ENCODE peak calls at places on chromosomes 1 and 21, in four cellular contexts. R is tibial nerve, X is fibroblast of lung, M is right lobe of liver. L is an unnamed sample.
A peak's percentile ranks its signal among the peaks of the same experiment; 100 is the strongest.

GRCh38 chr1:29171521-29171920 is 10.2 kb downstream of the SRSF4 start:
- DNase-seq in X (no peak), M (no peak), R (no peak), L (no peak)

GRCh38 chr1:91846007-91846620 is 39.8 kb downstream of the TGFBR3 start:
- DNase-seq in X (peak; percentile 83), M (peak; percentile 33), R (peak; percentile 47), L (no peak)

GRCh38 chr1:41728403-41729202 is 190.1 kb downstream of the HIVEP3 start:
- DNase-seq in R (no peak), M (no peak), X (no peak), L (no peak)

GRCh38 chr1:23436520-23437354 is 12.2 kb upstream of the TCEA3 start:
- DNase-seq in R (no peak), X (no peak), M (no peak), L (no peak)

GRCh38 chr1:169974067-169974466 is 80.4 kb upstream of the SCYL3 start:
- DNase-seq in M (no peak), R (no peak), X (no peak), L (no peak)

GRCh38 chr1:35795295-35795694 is 12.5 kb upstream of the AGO4 start:
- DNase-seq in X (no peak), M (no peak), R (no peak), L (no peak)

GRCh38 chr1:29408831-29409605 is 172.7 kb downstream of the PTPRU start:
- DNase-seq in M (no peak), R (no peak), X (no peak), L (no peak)

GRCh38 chr1:225845633-225846259 is 35.8 kb downstream of the EPHX1 start:
- DNase-seq in R (peak; percentile 76), X (peak; percentile 88), M (peak; percentile 77), L (no peak)

GRCh38 chr1:11407301-11407994 is 71.5 kb upstream of the DISP3 start:
- DNase-seq in X (no peak), M (no peak), R (no peak), L (no peak)

GRCh38 chr1:30413606-30414005 is 309.8 kb downstream of the MATN1 start:
- DNase-seq in M (no peak), R (peak; percentile 1), X (no peak), L (peak; percentile 26)

GRCh38 chr1:91948097-91948496 is 1.1 kb upstream of the BRDT start:
- DNase-seq in M (no peak), R (no peak), X (no peak), L (no peak)

GRCh38 chr1:115880981-115881672 is 40.2 kb upstream of the NHLH2 start:
- DNase-seq in X (no peak), R (no peak), M (no peak), L (no peak)

GRCh38 chr1:168917309-168917708 is 188.3 kb upstream of the DPT start:
- DNase-seq in M (no peak), X (no peak), R (no peak), L (no peak)

GRCh38 chr1:184025242-184025675 is 12.3 kb downstream of the COLGALT2 start:
- DNase-seq in M (no peak), X (peak; percentile 92), R (no peak), L (no peak)

GRCh38 chr1:3038113-3038551 is 16.9 kb downstream of the ACTRT2 start:
- DNase-seq in R (no peak), X (no peak), M (no peak), L (peak; percentile 37)

GRCh38 chr21:16855164-16855667 is 657.6 kb upstream of the CXADR start:
- DNase-seq in R (no peak), X (no peak), M (no peak), L (no peak)

GRCh38 chr1:234604726-234605492 is 5.1 kb downstream of the IRF2BP2 start:
- DNase-seq in X (peak; percentile 80), M (no peak), R (no peak), L (no peak)

GRCh38 chr1:39562886-39563285 is 13.7 kb downstream of the PABPC4 start:
- DNase-seq in X (no peak), R (no peak), M (no peak), L (no peak)

GRCh38 chr1:176669782-176670181 is 206.8 kb downstream of the PAPPA2 start:
- DNase-seq in R (no peak), M (no peak), X (no peak), L (no peak)

GRCh38 chr1:11376981-11377583 is 101.9 kb upstream of the DISP3 start:
- DNase-seq in M (no peak), R (no peak), X (no peak), L (no peak)

GRCh38 chr21:45074818-45075605 is 632 bp downstream of the ADARB1 start:
- DNase-seq in M (peak; percentile 54), X (no peak), R (no peak), L (no peak)

GRCh38 chr1:205319081-205320018 is 2.2 kb downstream of the NUAK2 start:
- DNase-seq in R (peak; percentile 65), X (peak; percentile 78), M (peak; percentile 77), L (no peak)
- H3K4me3 ChIP-seq in R (no peak overlapping the region), X (peak overlapping the region; percentile 10), M (peak overlapping the region; percentile 57), L (peak overlapping the region; percentile 78)

GRCh38 chr1:151313501-151313900 is 13.7 kb downstream of the PI4KB start:
- DNase-seq in R (no peak), X (peak; percentile 36), M (no peak), L (no peak)

GRCh38 chr1:151312439-151313225 is 14.6 kb downstream of the PI4KB start:
- DNase-seq in X (no peak), R (no peak), M (no peak), L (no peak)

GRCh38 chr1:151311589-151312331 is 15.5 kb downstream of the PI4KB start:
- DNase-seq in M (peak; percentile 74), R (peak; percentile 85), X (peak; percentile 100), L (peak; percentile 98)

GRCh38 chr1:151309851-151310323 is 17.3 kb downstream of the PI4KB start:
- DNase-seq in M (no peak), R (no peak), X (peak; percentile 82), L (no peak)

DNA sequence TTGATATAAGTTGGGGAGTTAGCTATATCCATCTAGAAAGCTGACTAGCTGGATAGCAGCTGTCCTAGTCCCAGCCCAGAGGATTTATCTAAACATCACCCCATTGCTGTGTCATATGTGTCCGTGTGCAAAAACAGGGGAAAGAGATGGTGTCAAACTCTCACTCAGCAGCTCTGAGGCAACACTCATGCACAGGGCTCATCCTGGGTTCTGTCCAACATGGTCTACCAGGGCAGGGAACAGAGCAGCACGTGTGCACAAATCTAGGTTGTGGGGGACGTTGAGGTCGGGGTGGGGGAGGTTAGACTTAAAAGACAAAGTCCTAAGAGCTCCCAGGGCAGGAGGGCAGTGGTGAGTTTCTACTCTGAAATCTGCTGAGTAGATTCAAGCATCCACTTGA is 16.2 kb downstream of the PI4KB start:
- DNase-seq in R (no peak), M (no peak), X (peak; percentile 49), L (no peak)
- H3K4me1 ChIP-seq in R (peaks cover 59% of the 10 kb centered on the region), M (peaks cover 58% of the 10 kb centered on the region), X (peaks cover 49% of the 10 kb centered on the region), L (peaks cover 22% of the 10 kb centered on the region)

GRCh38 chr1:8902765-8903164 is 24.3 kb upstream of the ENO1 start:
- DNase-seq in M (no peak), R (no peak), X (no peak), L (no peak)
- TF ChIP-seq CTCF in M (no peak), R (no peak), X (peak; percentile 7), L (no peak)

GRCh38 chr1:231666957-231667601 is 40.5 kb downstream of the DISC1 start:
- DNase-seq in R (no peak), X (no peak), M (no peak), L (no peak)
- H3K4me3 ChIP-seq in R (no peak overlapping the region), X (no peak overlapping the region), M (no peak overlapping the region), L (no peak overlapping the region)

GRCh38 chr1:15598436-15598835 is 13.6 kb upstream of the AGMAT start:
- DNase-seq in X (no peak), R (no peak), M (no peak), L (no peak)
- H3K4me1 ChIP-seq in X (no peaks in the 10 kb centered on the region), R (no peaks in the 10 kb centered on the region), M (peaks cover 13% of the 10 kb centered on the region), L (peaks cover 11% of the 10 kb centered on the region)

GRCh38 chr1:45491464-45492260 is 699 bp upstream of the TESK2 start:
- DNase-seq in R (no peak), M (no peak), X (no peak), L (no peak)

GRCh38 chr1:45490121-45490622 is 791 bp downstream of the TESK2 start:
- DNase-seq in X (peak; percentile 32), M (no peak), R (peak; percentile 18), L (no peak)

GRCh38 chr1:45488978-45489377 is 2.0 kb downstream of the TESK2 start:
- DNase-seq in R (no peak), M (no peak), X (no peak), L (no peak)

GRCh38 chr1:45492691-45493090 is 1.7 kb upstream of the TESK2 start:
- DNase-seq in R (no peak), M (no peak), X (no peak), L (no peak)

GRCh38 chr1:45490623-45491463 is at the start of gene TESK2:
- DNase-seq in M (peak; percentile 95), X (peak; percentile 99), R (peak; percentile 97), L (peak; percentile 98)
- TF ChIP-seq CTCF in M (no peak), X (no peak), R (no peak), L (no peak)

GRCh38 chr1:214550339-214551051 is 907 bp downstream of the PTPN14 start:
- DNase-seq in R (no peak), X (no peak), M (no peak), L (no peak)

GRCh38 chr1:214551052-214551435 is 358 bp downstream of the PTPN14 start:
- DNase-seq in R (peak; percentile 40), M (peak; percentile 37), X (no peak), L (peak; percentile 30)

GRCh38 chr1:214551436-214552173 is at the start of gene PTPN14:
- DNase-seq in R (peak; percentile 57), M (peak; percentile 84), X (peak; percentile 93), L (peak; percentile 84)

GRCh38 chr1:214553142-214553710 is 1.8 kb upstream of the PTPN14 start:
- DNase-seq in R (no peak), X (no peak), M (no peak), L (no peak)

DNA sequence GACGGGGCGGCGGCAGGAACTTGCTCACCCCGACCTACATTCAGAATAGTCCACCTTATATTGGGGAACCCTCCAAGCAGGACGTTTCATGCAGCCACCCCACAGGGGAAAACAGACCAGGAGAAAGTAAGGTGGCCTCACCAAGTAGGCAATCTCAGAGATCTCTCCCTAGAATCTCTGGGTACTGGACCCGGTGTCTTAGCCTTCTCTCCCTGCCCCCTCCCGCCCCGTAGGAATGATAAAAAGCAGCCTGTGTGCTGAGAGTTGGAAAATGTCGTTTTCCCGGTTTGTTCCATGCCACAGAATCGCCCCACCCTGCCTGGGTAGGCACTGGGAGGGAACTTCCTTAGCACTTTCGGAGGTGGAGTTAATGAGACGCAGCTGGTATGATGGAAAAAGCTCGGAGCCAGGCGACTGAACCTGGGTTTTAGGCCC is 789 bp upstream of the PTPN14 start:
- DNase-seq in X (peak; percentile 81), R (peak; percentile 46), M (peak; percentile 36), L (no peak)
- H3K4me3 ChIP-seq in X (peak overlapping the region; percentile 85), R (peak overlapping the region; percentile 92), M (peak overlapping the region; percentile 47), L (peak overlapping the region; percentile 85)

L was measured in RWPE2.